ENCODE peak calls at places on chromosomes 13 and 19, in four cellular contexts. N is T-helper 2 cell; P is breast epithelium; Y is stimulated activated CD8-positive, alpha-beta memory T cell treated with anti-CD3 and anti-CD28 coated beads, Interleukin-7, amount 100 ng/mL, for 48 hours. J is an unnamed sample.

GRCh38 chr13:107138468-107138867 is 570.5 kb upstream of the ARGLU1 start:
- DNase-seq in N (no peak), P (no peak), Y (no peak), J (no peak)

GRCh38 chr19:35608250-35608649 is 4.3 kb upstream of the HAUS5 start:
- DNase-seq in Y (no peak), N (no peak), P (no peak), J (no peak)

GRCh38 chr13:23621316-23621645 is 51.1 kb downstream of the TNFRSF19 start:
- DNase-seq in N (no peak), P (no peak), Y (peak; percentile 17), J (no peak)

GRCh38 chr13:49356224-49356623 is 87.6 kb downstream of the CAB39L start:
- DNase-seq in N (no peak), P (no peak), Y (no peak), J (no peak)

GRCh38 chr19:50204811-50205675 is 1.6 kb downstream of the MYH14 start:
- DNase-seq in P (peak; percentile 78), Y (no peak), N (no peak), J (peak; percentile 93)

GRCh38 chr19:16067205-16067938 is 8.9 kb upstream of the TPM4 start:
- DNase-seq in Y (no peak), N (no peak), P (peak; percentile 94), J (no peak)

GRCh38 chr19:55210120-55210493 is 806 bp upstream of the PTPRH start:
- DNase-seq in P (no peak), Y (no peak), N (no peak), J (peak; percentile 63)

GRCh38 chr13:30421093-30422055 is 919 bp upstream of the UBE2L5 start:
- DNase-seq in Y (no peak), N (no peak), P (peak; percentile 72), J (peak; percentile 87)

GRCh38 chr19:39542198-39542597 is 2.2 kb upstream of the EID2 start:
- DNase-seq in N (no peak), Y (no peak), P (no peak), J (no peak)

GRCh38 chr19:18274776-18275356 is 614 bp upstream of the IQCN start:
- DNase-seq in N (no peak), Y (no peak), P (peak; percentile 89), J (peak; percentile 93)

GRCh38 chr19:50329146-50329925 is at the start of gene KCNC3:
- DNase-seq in Y (peak; percentile 100), N (peak; percentile 93), P (peak; percentile 100), J (peak; percentile 100)

GRCh38 chr19:1067341-1068103 is 555 bp downstream of the ARHGAP45 start:
- DNase-seq in N (peak; percentile 51), Y (no peak), P (no peak), J (no peak)

GRCh38 chr13:93771782-93772181 is 545.2 kb downstream of the GPC6 start:
- DNase-seq in Y (no peak), N (no peak), P (no peak), J (no peak)

GRCh38 chr13:37187110-37187509 is 81.6 kb upstream of the CSNK1A1L start:
- DNase-seq in Y (no peak), P (peak; percentile 29), N (no peak), J (no peak)

J was measured in pancreas.